ENCODE peak calls at places on chromosomes 4 and X, in five cellular contexts. V is ELF-1, K is NCI-H1105 treated with DMSO at 0.1 percent for 48 hours, Z is neuronal stem cell, G is T-cell. A is an unnamed sample.

GRCh38 chr4:148240241-148240640 is 202.0 kb downstream of the NR3C2 start:
- DNase-seq in K (no peak), G (no peak), Z (no peak), V (no peak), A (no peak)

GRCh38 chr4:87353592-87353991 is 30.9 kb upstream of the HSD17B13 start:
- DNase-seq in Z (peak; percentile 24), K (no peak), G (no peak), V (peak; percentile 39), A (peak; percentile 20)

GRCh38 chrX:119996069-119996468 is 52.5 kb upstream of the NKAP start:
- DNase-seq in Z (no peak), G (no peak), V (no peak), K (no peak), A (no peak)

GRCh38 chr4:18366762-18367358 is 345.3 kb upstream of the LCORL start:
- DNase-seq in G (no peak), V (peak; percentile 5), K (peak; percentile 37), Z (no peak), A (no peak)

GRCh38 chrX:23935116-23935515 is 27.3 kb downstream of the CXorf58 start:
- DNase-seq in K (no peak), V (no peak), Z (no peak), G (no peak), A (no peak)

GRCh38 chrX:15619053-15619772 is 18.5 kb upstream of the ACE2 start:
- DNase-seq in K (no peak), G (no peak), Z (no peak), V (no peak), A (no peak)

GRCh38 chr4:169251291-169252235 is 19.2 kb downstream of the SH3RF1 start:
- DNase-seq in V (peak; percentile 23), G (no peak), K (no peak), Z (no peak), A (no peak)

GRCh38 chrX:40945366-40945713 is 139.9 kb upstream of the USP9X start:
- DNase-seq in G (no peak), V (no peak), K (no peak), Z (no peak), A (no peak)

GRCh38 chr4:172573899-172574298 is 594.7 kb upstream of the GALNT7 start:
- DNase-seq in G (no peak), V (no peak), Z (no peak), K (no peak), A (no peak)

GRCh38 chr4:25908491-25908901 is 5.5 kb upstream of the SMIM20 start:
- DNase-seq in V (no peak), G (no peak), K (no peak), Z (no peak), A (no peak)

GRCh38 chrX:150167482-150168324 is 195.4 kb upstream of the MAMLD1 start:
- DNase-seq in G (no peak), Z (no peak), K (no peak), V (no peak), A (no peak)

GRCh38 chrX:14356401-14356800 is 172.9 kb upstream of the GLRA2 start:
- DNase-seq in K (no peak), G (no peak), Z (no peak), V (no peak), A (no peak)

GRCh38 chr4:85520765-85521749 is 46.1 kb downstream of the ARHGAP24 start:
- DNase-seq in Z (no peak), G (no peak), K (no peak), V (no peak), A (no peak)

GRCh38 chr4:53605783-53606182 is 14.5 kb upstream of the LNX1 start:
- DNase-seq in V (no peak), G (no peak), K (no peak), Z (no peak), A (no peak)

GRCh38 chr4:53113433-53114215 is 251.5 kb downstream of the RASL11B start:
- DNase-seq in K (no peak), V (no peak), G (no peak), Z (no peak), A (no peak)

GRCh38 chr4:85867281-85867680 is 392.3 kb downstream of the ARHGAP24 start:
- DNase-seq in Z (no peak), G (no peak), V (no peak), K (no peak), A (no peak)

GRCh38 chrX:82141942-82142341 is 940.0 kb downstream of the SH3BGRL start:
- DNase-seq in G (peak; percentile 10), V (no peak), K (no peak), Z (no peak), A (no peak)

GRCh38 chr4:93467484-93468155 is 360.9 kb upstream of the ATOH1 start:
- DNase-seq in Z (peak; percentile 31), V (no peak), K (no peak), G (no peak), A (no peak)

GRCh38 chr4:138555584-138555983 is 313.4 kb upstream of the SLC7A11 start:
- DNase-seq in Z (no peak), G (no peak), V (no peak), K (no peak), A (peak; percentile 29)

GRCh38 chr4:105291920-105292319 is 145.2 kb downstream of the TET2 start:
- DNase-seq in G (no peak), Z (no peak), K (no peak), V (no peak), A (no peak)

GRCh38 chr4:126991965-126992364 is 640.8 kb upstream of the INTU start:
- DNase-seq in Z (no peak), K (no peak), V (no peak), G (no peak), A (no peak)

GRCh38 chrX:1462596-1463251 is 10.0 kb upstream of the ASMTL start:
- DNase-seq in K (no peak), V (no peak), G (peak; percentile 81), Z (no peak), A (no peak)

GRCh38 chrX:31420711-31421151 is 348.9 kb upstream of the FTHL17 start:
- DNase-seq in G (no peak), V (no peak), Z (no peak), K (no peak), A (no peak)

GRCh38 chr4:19224820-19225219 is 1026.9 kb upstream of the SLIT2 start:
- DNase-seq in G (no peak), K (peak; percentile 51), Z (no peak), V (no peak), A (no peak)

GRCh38 chr4:112771-113170 is 11.5 kb upstream of the ZNF718 start:
- DNase-seq in Z (no peak), V (no peak), G (no peak), K (no peak), A (no peak)

GRCh38 chr4:30721353-30722091 is 1.4 kb downstream of the PCDH7 start:
- DNase-seq in Z (peak; percentile 54), G (no peak), V (peak; percentile 24), K (peak; percentile 31), A (no peak)

GRCh38 chr4:118772149-118773081 is 63.5 kb downstream of the SEC24D start:
- DNase-seq in V (no peak), G (no peak), K (peak; percentile 41), Z (peak; percentile 18), A (no peak)

GRCh38 chrX:47749185-47749967 is 87.3 kb upstream of the ZNF81 start:
- DNase-seq in G (no peak), K (no peak), V (no peak), Z (no peak), A (no peak)

GRCh38 chr4:78720994-78721677 is 55.0 kb upstream of the BMP2K start:
- DNase-seq in G (no peak), V (peak; percentile 59), Z (no peak), K (no peak), A (no peak)

GRCh38 chr4:4637710-4638109 is 95.9 kb upstream of the STX18 start:
- DNase-seq in V (no peak), K (no peak), Z (no peak), G (no peak), A (no peak)

GRCh38 chr4:37475776-37476175 is 210.4 kb downstream of the RELL1 start:
- DNase-seq in Z (no peak), G (no peak), V (no peak), K (no peak), A (no peak)

GRCh38 chr4:157978680-157979361 is 194.0 kb downstream of the GASK1B start:
- DNase-seq in V (peak; percentile 62), K (peak; percentile 61), Z (peak; percentile 67), G (no peak), A (peak; percentile 29)

GRCh38 chr4:38523524-38524448 is 140.2 kb upstream of the KLF3 start:
- DNase-seq in G (no peak), K (no peak), Z (no peak), V (no peak), A (no peak)

A was measured in iPS DF 6.9.